ENCODE peak calls at places on chromosomes 7 and 10, in nine cellular contexts. R, G, H, D, U, K, N, E and T are unnamed samples.

GRCh38 chr10:16646474-16647059 is 124.9 kb upstream of the C1QL3 start:
- DNase-seq in E (peak; percentile 26), N (no peak), D (no peak), U (no peak), H (peak; percentile 47), R (no peak), K (peak; percentile 96), G (no peak), T (no peak)

GRCh38 chr10:99788598-99789259 is 6.3 kb downstream of the ABCC2 start:
- DNase-seq in E (peak; percentile 99), H (peak; percentile 79), D (peak; percentile 97), N (no peak), U (no peak), G (peak; percentile 50), K (no peak), R (no peak), T (peak; percentile 98)

GRCh38 chr10:4121531-4122380 is 336.7 kb upstream of the KLF6 start:
- DNase-seq in R (no peak), D (no peak), H (no peak), G (no peak), E (no peak), K (no peak), N (no peak), U (no peak), T (no peak)

GRCh38 chr10:49398000-49398861 is 2.3 kb upstream of the DRGX start:
- DNase-seq in H (no peak), E (peak; percentile 23), K (peak; percentile 38), N (peak; percentile 79), R (peak; percentile 61), U (no peak), D (peak; percentile 48), G (peak; percentile 58), T (no peak)

GRCh38 chr10:5565671-5566581 is 41.2 kb downstream of the CALML3 start:
- DNase-seq in G (no peak), U (no peak), K (peak; percentile 99), N (no peak), H (no peak), D (peak; percentile 19), E (peak; percentile 82), R (no peak), T (peak; percentile 65)

GRCh38 chr10:71086439-71087080 is 125.8 kb upstream of the UNC5B start:
- DNase-seq in G (no peak), E (no peak), U (no peak), R (no peak), K (no peak), N (no peak), D (no peak), H (no peak), T (no peak)

GRCh38 chr10:100670828-100671479 is 74.4 kb upstream of the PAX2 start:
- DNase-seq in U (no peak), D (no peak), E (no peak), N (peak; percentile 46), R (peak; percentile 57), H (no peak), G (peak; percentile 3), K (no peak), T (peak; percentile 16)

GRCh38 chr10:3197354-3198003 is 24.9 kb upstream of the PITRM1 start:
- DNase-seq in G (peak; percentile 85), U (peak; percentile 51), R (peak; percentile 71), E (peak; percentile 88), D (peak; percentile 83), N (peak; percentile 89), K (peak; percentile 59), H (peak; percentile 69), T (peak; percentile 80)

GRCh38 chr7:122488241-122488640 is 183.7 kb upstream of the FEZF1 start:
- DNase-seq in E (no peak), U (no peak), R (no peak), G (peak; percentile 4), D (no peak), N (no peak), H (no peak), K (no peak), T (no peak)

GRCh38 chr10:50794490-50794889 is 54.8 kb downstream of the ASAH2B start:
- DNase-seq in H (no peak), U (no peak), E (no peak), G (peak; percentile 2), D (no peak), R (no peak), K (peak; percentile 29), N (no peak), T (peak; percentile 3)

DNA sequence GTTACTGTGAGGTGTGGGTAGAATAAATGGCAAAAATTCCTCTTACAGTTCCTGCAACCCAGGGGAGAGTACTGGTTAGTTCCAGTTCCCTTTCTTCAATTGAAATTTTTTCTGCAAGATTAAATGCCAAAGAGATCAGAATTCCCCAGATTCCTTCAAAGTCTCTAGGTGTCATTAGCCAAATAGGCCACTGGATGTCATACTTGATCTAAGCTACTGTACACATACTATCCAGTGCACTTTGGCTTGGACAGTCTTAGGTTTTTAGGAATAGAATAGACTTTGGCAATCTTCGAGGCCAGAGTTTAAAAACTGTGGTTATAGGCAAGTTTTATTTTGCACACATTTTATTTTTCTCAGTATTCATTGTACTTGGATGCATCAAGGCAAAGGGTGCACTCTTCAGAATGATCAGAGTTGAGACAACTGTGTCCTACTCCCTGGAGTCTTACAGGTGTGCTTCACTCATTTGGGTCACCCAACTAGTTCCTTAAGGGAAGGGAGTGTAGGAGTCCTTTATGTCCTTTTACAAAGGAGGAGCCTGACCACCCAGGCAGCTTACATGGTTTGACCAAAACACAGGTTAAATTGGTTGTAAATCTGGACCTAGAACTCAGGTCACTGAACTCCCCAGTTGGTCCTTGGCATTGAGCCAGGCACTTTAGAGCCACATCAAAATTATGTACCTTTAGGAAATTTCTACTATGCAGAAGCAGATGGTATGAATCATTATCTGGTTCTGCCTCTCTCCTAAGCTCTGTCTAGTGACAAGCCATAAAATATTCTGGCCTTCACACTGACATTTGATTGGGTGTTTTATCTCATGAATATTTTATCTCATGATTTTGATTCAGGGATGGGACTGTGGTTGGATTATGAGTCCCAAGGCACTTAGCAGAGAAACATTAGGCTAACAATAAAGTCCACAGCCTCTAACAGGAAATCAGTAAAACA is 49.5 kb downstream of the ASAH2B start:
- DNase-seq in H (peak; percentile 57), R (no peak), E (peak; percentile 68), N (peak; percentile 18), U (no peak), D (peak; percentile 74), K (peak; percentile 39), G (peak; percentile 85), T (peak; percentile 59)
- TF ChIP-seq CTCF in H (peak; percentile 61), R (peak; percentile 40), E (peak; percentile 80), N (peak; percentile 68), U (no peak), D (peak; percentile 65), K (peak; percentile 39), G (peak; percentile 69), T (peak; percentile 58)

GRCh38 chr10:103762924-103763323 is 92.5 kb downstream of the SH3PXD2A start:
- DNase-seq in D (no peak), N (no peak), G (no peak), E (no peak), K (no peak), R (no peak), U (no peak), H (no peak), T (no peak)

GRCh38 chr10:103762166-103762565 is 93.2 kb downstream of the SH3PXD2A start:
- DNase-seq in E (no peak), H (no peak), G (no peak), D (no peak), N (no peak), R (no peak), K (no peak), U (no peak), T (no peak)

GRCh38 chr10:103759100-103759781 is 96.1 kb downstream of the SH3PXD2A start:
- DNase-seq in E (peak; percentile 78), U (no peak), N (peak; percentile 60), G (peak; percentile 90), R (no peak), K (peak; percentile 84), H (no peak), D (peak; percentile 85), T (peak; percentile 63)

GRCh38 chr10:103763374-103764202 is 91.8 kb downstream of the SH3PXD2A start:
- DNase-seq in E (no peak), R (no peak), K (no peak), H (no peak), D (peak; percentile 20), U (no peak), G (peak; percentile 33), N (no peak), T (no peak)

GRCh38 chr10:103761075-103761920 is 94.1 kb downstream of the SH3PXD2A start:
- DNase-seq in G (no peak), U (no peak), D (peak; percentile 25), E (no peak), H (no peak), K (no peak), N (no peak), R (no peak), T (no peak)
- TF ChIP-seq CTCF in G (no peak), U (no peak), D (no peak), E (no peak), H (no peak), K (no peak), N (no peak), R (no peak), T (no peak)

GRCh38 chr7:74115326-74115725 is 31.7 kb downstream of the LIMK1 start:
- DNase-seq in E (no peak), G (no peak), N (no peak), D (no peak), K (no peak), H (no peak), U (no peak), R (no peak), T (no peak)
- TF ChIP-seq CTCF in E (no peak), G (peak; percentile 26), N (no peak), D (no peak), K (no peak), H (no peak), U (no peak), R (no peak), T (no peak)

GRCh38 chr10:94042001-94042813 is 48.5 kb downstream of the PLCE1 start:
- DNase-seq in H (peak; percentile 40), R (no peak), K (peak; percentile 79), N (no peak), E (peak; percentile 85), D (peak; percentile 62), G (peak; percentile 71), U (no peak), T (peak; percentile 54)
- TF ChIP-seq CTCF in H (peak; percentile 44), R (no peak), K (peak; percentile 26), N (peak; percentile 32), E (peak; percentile 56), D (peak; percentile 32), G (peak; percentile 32), U (no peak), T (peak; percentile 17)

DNA sequence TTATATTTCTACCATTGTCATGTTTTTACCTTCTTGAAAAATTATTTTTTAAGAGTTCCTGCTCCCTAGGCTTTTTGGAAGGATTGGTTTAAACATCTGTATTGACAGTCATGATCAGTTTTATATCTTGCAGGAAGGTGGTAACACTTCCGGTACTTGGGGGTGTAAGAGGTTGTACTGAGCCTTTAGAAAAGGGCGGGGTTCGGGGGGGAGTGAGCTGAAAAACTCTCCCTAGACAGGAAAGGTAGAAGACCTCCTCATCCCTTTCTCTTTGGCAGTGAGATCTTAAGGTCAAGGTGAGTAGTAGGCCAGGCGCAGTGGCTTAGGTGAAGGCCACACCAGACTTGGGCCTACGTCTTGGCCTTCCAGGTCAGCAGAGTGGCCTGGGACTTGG is 371 bp upstream of the PPP1R9A start:
- DNase-seq in H (no peak), U (no peak), N (no peak), G (no peak), K (no peak), R (no peak), E (no peak), D (no peak), T (no peak)
- TF ChIP-seq CTCF in H (no peak), U (no peak), N (no peak), G (no peak), K (no peak), R (no peak), E (no peak), D (no peak), T (no peak)